ENCODE peak calls at places on chromosomes 11 and 22, in six cellular contexts. A is lung; Z is mammary epithelial cell; O is stomach; C is CD8-positive, alpha-beta T cell; Q is esophagus squamous epithelium. F is an unnamed sample.

GRCh38 chr11:7500251-7500650 is 13.5 kb upstream of the PPFIBP2 start:
- DNase-seq in A (no peak), Z (no peak), O (no peak), C (no peak), Q (no peak), F (no peak)

GRCh38 chr11:101321222-101321621 is 191.6 kb upstream of the PGR start:
- DNase-seq in A (peak), Z (peak), O (no peak), C (no peak), Q (no peak), F (no peak)

GRCh38 chr11:44313701-44314489 is 4.0 kb upstream of the ALX4 start:
- DNase-seq in A (no peak), Z (peak), O (no peak), C (no peak), Q (no peak), F (peak)

GRCh38 chr11:43399983-43400630 is 41.4 kb downstream of the TTC17 start:
- DNase-seq in A (no peak), Z (no peak), O (no peak), C (no peak), Q (no peak), F (no peak)

GRCh38 chr11:46537121-46537520 is 56.7 kb downstream of the AMBRA1 start:
- DNase-seq in A (no peak), Z (no peak), O (no peak), C (no peak), Q (no peak), F (peak)

GRCh38 chr11:87224486-87224885 is 186.8 kb downstream of the TMEM135 start:
- DNase-seq in A (no peak), Z (no peak), O (no peak), C (no peak), Q (no peak), F (no peak)

GRCh38 chr11:73795925-73796632 is 8.4 kb downstream of the MRPL48 start:
- DNase-seq in A (no peak), Z (no peak), O (peak), C (no peak), Q (no peak), F (no peak)

GRCh38 chr22:29268511-29269229 is 602 bp downstream of the EWSR1 start:
- DNase-seq in A (peak), Z (peak), O (peak), C (no peak), Q (no peak), F (peak)

GRCh38 chr22:39690901-39691620 is 120.5 kb downstream of the CACNA1I start:
- DNase-seq in A (no peak), Z (no peak), O (no peak), C (no peak), Q (no peak), F (peak)

GRCh38 chr11:66559141-66559861 is 9.1 kb downstream of the CTSF start:
- DNase-seq in A (no peak), Z (no peak), O (peak), C (peak), Q (no peak), F (peak)

GRCh38 chr11:125382211-125382807 is 113.8 kb downstream of the FEZ1 start:
- DNase-seq in A (no peak), Z (no peak), O (no peak), C (no peak), Q (no peak), F (no peak)

GRCh38 chr11:109140426-109140825 is 281.6 kb upstream of the C11orf87 start:
- DNase-seq in A (no peak), Z (no peak), O (no peak), C (no peak), Q (no peak), F (no peak)

GRCh38 chr11:130071211-130071712 is 1.6 kb downstream of the APLP2 start:
- DNase-seq in A (no peak), Z (peak), O (no peak), C (peak), Q (no peak), F (peak)

GRCh38 chr11:21794306-21794705 is 398.6 kb upstream of the ANO5 start:
- DNase-seq in A (no peak), Z (no peak), O (no peak), C (no peak), Q (no peak), F (no peak)

GRCh38 chr11:73818838-73819237 is 31.2 kb downstream of the MRPL48 start:
- DNase-seq in A (no peak), Z (no peak), O (no peak), C (no peak), Q (no peak), F (peak)

GRCh38 chr11:71489311-71490043 is 36.5 kb downstream of the NADSYN1 start:
- DNase-seq in A (no peak), Z (peak), O (peak), C (no peak), Q (no peak), F (peak)

GRCh38 chr11:75582461-75582934 is 20.4 kb downstream of the SERPINH1 start:
- DNase-seq in A (no peak), Z (no peak), O (no peak), C (no peak), Q (no peak), F (no peak)

GRCh38 chr11:34044664-34045485 is 6.7 kb upstream of the CAPRIN1 start:
- DNase-seq in A (no peak), Z (peak), O (no peak), C (no peak), Q (no peak), F (peak)

GRCh38 chr22:25403752-25404471 is 160.6 kb upstream of the GRK3 start:
- DNase-seq in A (no peak), Z (peak), O (no peak), C (no peak), Q (no peak), F (peak)

GRCh38 chr11:88552377-88553029 is 215.0 kb upstream of the CTSC start:
- DNase-seq in A (peak), Z (peak), O (peak), C (peak), Q (no peak), F (peak)

GRCh38 chr22:32728291-32728690 is 73.2 kb upstream of the TIMP3 start:
- DNase-seq in A (no peak), Z (no peak), O (no peak), C (no peak), Q (no peak), F (no peak)

GRCh38 chr11:75475767-75476650 is 43.0 kb upstream of the KLHL35 start:
- DNase-seq in A (no peak), Z (peak), O (peak), C (peak), Q (no peak), F (peak)

GRCh38 chr11:87463486-87464102 is 425.9 kb downstream of the TMEM135 start:
- DNase-seq in A (no peak), Z (peak), O (no peak), C (no peak), Q (no peak), F (no peak)

GRCh38 chr11:1194231-1194976 is 28.5 kb upstream of the MUC5B start:
- DNase-seq in A (no peak), Z (no peak), O (peak), C (no peak), Q (no peak), F (no peak)

GRCh38 chr11:30342736-30343166 is 19.8 kb downstream of the ARL14EP start:
- DNase-seq in A (no peak), Z (no peak), O (no peak), C (no peak), Q (no peak), F (no peak)

GRCh38 chr11:33323421-33323820 is 66.2 kb downstream of the HIPK3 start:
- DNase-seq in A (no peak), Z (no peak), O (no peak), C (no peak), Q (no peak), F (no peak)

GRCh38 chr11:110199184-110199981 is 97.0 kb downstream of the RDX start:
- DNase-seq in A (peak), Z (peak), O (no peak), C (no peak), Q (no peak), F (peak)

GRCh38 chr11:107733518-107733917 is 21.7 kb upstream of the SLN start:
- DNase-seq in A (no peak), Z (no peak), O (no peak), C (no peak), Q (no peak), F (no peak)

GRCh38 chr11:47355283-47356128 is 3.0 kb upstream of the MYBPC3 start:
- DNase-seq in A (peak), Z (peak), O (peak), C (no peak), Q (no peak), F (peak)

GRCh38 chr22:45331486-45331885 is 21.8 kb downstream of the FAM118A start:
- DNase-seq in A (no peak), Z (no peak), O (no peak), C (no peak), Q (no peak), F (no peak)
- H3K4me3 ChIP-seq in A (no peak), Z (no peak), O (no peak), C (no peak), Q (no peak), F (no peak)

GRCh38 chr11:10415817-10416392 is 39.2 kb upstream of the AMPD3 start:
- DNase-seq in A (no peak), Z (no peak), O (no peak), C (no peak), Q (no peak), F (no peak)
- TF ChIP-seq CTCF in A (no peak), Z (no peak), O (no peak), C (no peak), Q (peak), F (peak)

GRCh38 chr11:8749202-8749601 is 66.6 kb downstream of the RPL27A start:
- DNase-seq in A (no peak), Z (no peak), O (no peak), C (no peak), Q (no peak), F (no peak)
- H3K4me3 ChIP-seq in A (no peak), Z (no peak), O (no peak), C (no peak), Q (no peak), F (no peak)

GRCh38 chr22:19854778-19855503 is at the start of the genes GNB1L and RTL10:
- DNase-seq in A (peak), Z (peak), O (peak), C (peak), Q (peak), F (peak)
- TF ChIP-seq CTCF in A (no peak), Z (no peak), O (no peak), C (no peak), Q (peak), F (no peak)

GRCh38 chr11:111269146-111269868 is 23.8 kb downstream of the POU2AF2 start:
- DNase-seq in A (no peak), Z (no peak), O (no peak), C (no peak), Q (no peak), F (peak)

GRCh38 chr11:111272420-111272819 is 25.9 kb upstream of the POU2AF3 start:
- DNase-seq in A (no peak), Z (no peak), O (no peak), C (no peak), Q (no peak), F (no peak)
- H3K4me3 ChIP-seq in A (no peak), Z (no peak), O (no peak), C (no peak), Q (no peak), F (no peak)

DNA sequence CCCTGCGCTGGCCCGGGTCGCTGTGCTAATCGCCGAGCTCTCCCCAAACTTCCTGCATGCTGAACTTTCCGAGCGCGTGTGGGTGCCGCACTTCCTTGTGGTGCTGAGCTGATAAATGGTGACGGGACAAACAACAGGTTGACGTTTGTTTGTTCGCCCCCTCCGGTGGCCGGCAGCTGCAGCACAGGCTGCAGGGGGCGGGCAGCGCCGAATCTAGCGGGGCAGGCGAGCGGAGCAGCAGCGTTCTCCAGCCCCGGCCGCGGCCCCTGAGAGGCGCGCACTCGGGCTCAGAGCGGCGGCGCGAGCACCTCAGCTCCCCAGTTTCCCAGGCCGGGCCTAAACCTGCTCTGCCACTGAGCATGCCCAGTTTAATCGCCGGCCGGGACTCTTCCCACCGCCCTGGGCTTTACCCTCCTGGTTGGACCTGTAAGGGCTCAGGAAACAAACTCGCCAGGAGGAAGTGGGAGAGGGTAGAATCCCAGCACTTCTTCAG is at the start of gene PDGFD:
- DNase-seq in A (peak), Z (peak), O (peak), C (peak), Q (no peak), F (peak)
- TF ChIP-seq CTCF in A (no peak), Z (peak), O (no peak), C (no peak), Q (no peak), F (peak)

F was measured in cardiac fibroblast.